ENCODE peak calls at places on chromosome 14, in eight cellular contexts. E is lower leg skin, C is A549, S is body of pancreas, O is stomach, R is GM12878, Q is uterus, B is transverse colon. V is an unnamed sample.
A peak's percentile ranks its signal among the peaks of the same experiment; 100 is the strongest.

GRCh38 chr14:76314521-76314951 is 61.4 kb upstream of the ESRRB start:
- DNase-seq in S (no peak), Q (no peak), B (no peak), E (no peak), C (no peak), O (no peak), R (no peak), V (no peak)

GRCh38 chr14:105489607-105490317 is 1.3 kb upstream of the TEDC1 start:
- DNase-seq in B (peak; percentile 93), E (peak; percentile 92), R (peak; percentile 55), C (peak; percentile 78), O (peak; percentile 88), Q (peak; percentile 86), S (peak; percentile 92), V (peak; percentile 92)

GRCh38 chr14:71319646-71320045 is 412.4 kb downstream of the PCNX1 start:
- DNase-seq in C (peak; percentile 13), O (no peak), Q (peak; percentile 15), R (no peak), E (peak; percentile 18), B (no peak), S (no peak), V (no peak)

GRCh38 chr14:80323266-80323665 is 112.0 kb upstream of the DIO2 start:
- DNase-seq in O (no peak), C (no peak), R (no peak), B (no peak), Q (no peak), E (no peak), S (no peak), V (no peak)

GRCh38 chr14:45793081-45793480 is 540.1 kb upstream of the MIS18BP1 start:
- DNase-seq in R (no peak), B (no peak), E (no peak), S (no peak), Q (no peak), O (peak; percentile 62), C (no peak), V (no peak)

GRCh38 chr14:61218765-61219164 is 62.4 kb downstream of the TMEM30B start:
- DNase-seq in E (peak; percentile 59), O (no peak), C (no peak), S (no peak), Q (no peak), R (no peak), B (no peak), V (no peak)

GRCh38 chr14:68278568-68279436 is 459.2 kb downstream of the RAD51B start:
- DNase-seq in E (peak; percentile 36), O (no peak), Q (no peak), R (no peak), C (peak; percentile 37), S (no peak), B (no peak), V (no peak)

GRCh38 chr14:91358654-91359210 is 58.9 kb downstream of the CCDC88C start:
- DNase-seq in C (no peak), E (no peak), S (no peak), R (no peak), Q (no peak), O (no peak), B (no peak), V (no peak)

GRCh38 chr14:33755358-33755757 is 195.5 kb downstream of the EGLN3 start:
- DNase-seq in O (no peak), Q (no peak), C (no peak), R (no peak), B (no peak), E (no peak), S (no peak), V (no peak)

GRCh38 chr14:101116486-101117130 is 213.1 kb upstream of the RTL1 start:
- DNase-seq in C (no peak), Q (no peak), R (no peak), E (no peak), O (no peak), S (no peak), B (no peak), V (no peak)

GRCh38 chr14:72515779-72516770 is 377.8 kb downstream of the DPF3 start:
- DNase-seq in B (no peak), S (peak; percentile 49), C (no peak), Q (no peak), O (no peak), R (no peak), E (no peak), V (no peak)

GRCh38 chr14:54252072-54252730 is 144.6 kb upstream of the CDKN3 start:
- DNase-seq in R (no peak), E (no peak), S (no peak), B (no peak), Q (no peak), O (no peak), C (peak; percentile 8), V (no peak)

GRCh38 chr14:54253195-54253947 is 143.4 kb upstream of the CDKN3 start:
- DNase-seq in Q (no peak), B (no peak), C (peak; percentile 33), R (no peak), O (no peak), E (no peak), S (no peak), V (no peak)

GRCh38 chr14:54256156-54256555 is 140.7 kb upstream of the CDKN3 start:
- DNase-seq in C (no peak), O (no peak), R (no peak), S (no peak), E (no peak), Q (no peak), B (no peak), V (no peak)

DNA sequence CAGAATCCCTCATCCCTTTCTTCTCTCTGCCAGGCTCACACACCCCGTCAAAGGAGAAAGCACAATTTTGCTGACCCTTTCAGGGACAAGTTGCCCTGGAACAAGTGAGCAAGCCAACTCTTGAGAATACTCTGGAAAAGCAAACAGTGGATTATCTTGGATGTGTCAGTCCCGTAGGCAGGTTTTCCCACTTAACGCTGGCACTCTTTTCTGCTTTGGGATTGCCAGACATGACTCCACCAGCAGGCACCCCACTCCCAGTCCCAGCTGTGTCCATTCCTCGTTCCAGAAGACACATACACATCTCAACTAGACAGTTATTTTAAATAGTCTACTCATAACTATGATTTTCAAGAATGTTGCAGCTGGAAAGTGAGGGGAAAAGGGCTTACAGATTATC is 145.5 kb upstream of the CDKN3 start:
- DNase-seq in B (no peak), O (peak; percentile 66), S (no peak), R (no peak), C (no peak), E (no peak), Q (no peak), V (no peak)
- TF ChIP-seq POLR2A in B (no peak), O (no peak), S (no peak), R (no peak), C (no peak), E (no peak), Q (no peak), V (no peak)

DNA sequence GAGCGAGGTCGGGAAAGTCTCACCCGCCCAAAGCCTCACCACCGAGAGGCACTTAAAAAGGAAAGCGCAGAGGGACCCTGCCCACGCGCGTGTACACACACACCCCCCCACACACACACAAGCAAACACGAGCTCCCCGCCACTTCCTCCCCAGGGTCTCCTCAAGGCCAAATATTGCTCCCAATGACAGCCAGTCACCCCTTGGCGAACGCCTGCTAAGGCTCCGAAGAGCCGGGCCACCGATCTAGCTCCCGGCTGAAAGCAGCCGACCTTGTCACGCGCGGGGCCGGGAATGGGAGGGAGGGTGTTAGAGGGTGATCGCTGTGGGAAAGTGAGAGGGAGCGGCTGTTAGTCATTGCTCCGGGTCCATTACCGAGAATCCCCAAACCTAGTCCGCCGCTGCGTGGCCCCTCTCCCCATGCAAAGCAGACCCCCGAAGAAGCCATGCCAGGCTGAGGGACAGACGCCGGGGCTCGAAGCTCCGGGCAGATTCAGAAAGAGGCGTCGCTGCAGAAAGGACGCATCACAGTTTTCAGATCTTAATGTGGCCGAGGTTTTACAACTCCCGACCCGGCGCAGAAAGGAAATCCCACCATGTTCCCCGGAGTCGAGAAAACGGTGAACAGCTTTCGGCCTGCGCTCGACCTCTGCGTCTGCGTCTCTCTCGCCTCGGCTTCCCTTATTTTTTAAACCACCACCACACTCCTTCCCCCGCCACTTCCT is 2.6 kb downstream of the BMP4 start:
- DNase-seq in Q (peak; percentile 48), B (peak; percentile 31), R (no peak), O (no peak), S (peak; percentile 39), C (peak; percentile 38), E (peak; percentile 38), V (no peak)
- TF ChIP-seq POLR2A in Q (no peak), B (no peak), R (no peak), O (no peak), S (no peak), C (no peak), E (no peak), V (no peak)

GRCh38 chr14:75030147-75030546 is 21.1 kb downstream of the MLH3 start:
- DNase-seq in C (no peak), B (no peak), E (no peak), Q (no peak), S (no peak), R (no peak), O (no peak), V (no peak)

GRCh38 chr14:75022655-75023054 is 19.9 kb downstream of the EIF2B2 start:
- DNase-seq in R (no peak), S (no peak), O (no peak), B (no peak), E (no peak), C (peak; percentile 53), Q (no peak), V (no peak)

GRCh38 chr14:75023108-75023507 is 20.4 kb downstream of the EIF2B2 start:
- DNase-seq in O (no peak), Q (no peak), B (no peak), S (no peak), C (no peak), R (no peak), E (no peak), V (no peak)

GRCh38 chr14:75025876-75026275 is 23.2 kb downstream of the EIF2B2 start:
- DNase-seq in S (no peak), C (no peak), O (no peak), R (no peak), B (no peak), E (no peak), Q (no peak), V (no peak)

GRCh38 chr14:75025082-75025481 is 22.4 kb downstream of the EIF2B2 start:
- DNase-seq in C (no peak), E (no peak), Q (no peak), B (peak; percentile 20), S (no peak), R (no peak), O (no peak), V (no peak)
- TF ChIP-seq POLR2A in C (no peak), E (no peak), Q (no peak), B (no peak), S (no peak), R (no peak), O (no peak), V (no peak)

DNA sequence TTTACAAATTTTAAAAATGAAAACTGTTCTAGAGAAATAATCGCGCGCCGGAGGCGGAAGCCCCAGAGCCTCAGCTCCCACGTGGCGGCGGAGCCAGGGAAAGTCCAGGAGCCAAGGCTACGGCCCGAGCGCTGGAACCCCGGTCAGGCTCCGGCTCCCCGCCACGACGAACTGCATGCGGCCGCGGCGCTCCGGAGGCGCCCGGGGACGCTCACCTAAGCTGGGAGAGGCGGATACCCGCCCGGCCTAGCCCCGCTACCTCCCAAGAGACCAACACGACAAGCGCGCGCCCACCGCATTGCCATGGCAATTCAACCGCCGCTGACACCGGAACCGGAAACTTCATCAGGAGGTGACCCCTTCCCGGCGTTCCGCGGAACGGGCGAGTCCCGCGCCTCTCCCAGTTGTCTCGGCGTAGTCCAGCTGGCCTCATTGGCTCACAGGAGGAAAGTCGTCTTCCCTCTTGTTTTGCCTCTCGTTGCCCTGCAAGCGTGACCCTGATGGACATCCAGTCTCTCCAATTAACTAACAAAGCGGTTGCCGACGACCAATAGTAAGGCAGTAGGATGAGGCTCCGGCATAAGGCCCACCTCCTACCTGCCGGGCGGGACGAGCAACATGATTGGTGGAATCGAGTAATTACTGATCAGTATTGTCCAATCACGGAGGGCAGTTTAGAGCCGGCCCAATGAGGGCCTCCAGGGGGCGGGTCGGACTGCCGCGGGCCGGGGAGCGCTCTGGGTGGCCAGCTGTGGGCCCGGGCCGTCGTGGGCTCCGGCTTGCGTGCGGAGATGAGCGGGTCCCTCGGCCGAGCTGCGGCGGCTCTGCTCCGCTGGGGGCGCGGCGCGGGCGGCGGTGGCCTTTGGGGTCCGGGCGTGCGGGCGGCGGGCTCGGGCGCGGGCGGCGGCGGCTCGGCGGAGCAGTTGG is at the start of gene GLRX5:
- DNase-seq in O (peak; percentile 99), R (peak; percentile 100), E (peak; percentile 100), B (peak; percentile 99), S (peak; percentile 99), C (peak; percentile 100), Q (peak; percentile 98), V (peak; percentile 98)
- TF ChIP-seq POLR2A in O (no peak), R (peak; percentile 76), E (no peak), B (peak; percentile 64), S (no peak), C (peak; percentile 69), Q (peak; percentile 67), V (peak; percentile 47)

V was measured in breast epithelium.